ENCODE peak calls at places on chromosomes 13 and 19, in eight cellular contexts. W is heart left ventricle, J is left ventricle myocardium inferior, D is neural progenitor cell, T is neuronal stem cell, P is GM23248, A is AG09309, C is OCI-LY7. Z is an unnamed sample.

GRCh38 chr19:3608079-3608641 is 1.5 kb upstream of the TBXA2R start:
- DNase-seq in P (no peak), A (no peak), W (no peak), C (no peak), D (no peak), T (no peak), J (no peak), Z (no peak)

GRCh38 chr19:7926727-7927604 is 1.0 kb upstream of the CTXN1 start:
- DNase-seq in C (no peak), T (no peak), P (no peak), W (no peak), J (no peak), A (no peak), D (no peak), Z (no peak)

GRCh38 chr13:80157261-80157942 is 183.5 kb downstream of the SPRY2 start:
- DNase-seq in J (no peak), W (no peak), T (no peak), A (no peak), D (no peak), C (no peak), P (peak), Z (no peak)

GRCh38 chr19:46618670-46619231 is 6.1 kb downstream of the PTGIR start:
- DNase-seq in T (no peak), D (no peak), A (no peak), C (peak), J (no peak), W (peak), P (peak), Z (no peak)

GRCh38 chr13:44365899-44366298 is 7.7 kb upstream of the SERP2 start:
- DNase-seq in W (no peak), D (no peak), C (no peak), T (no peak), A (no peak), J (no peak), P (no peak), Z (no peak)

GRCh38 chr19:2549701-2550191 is 73.8 kb downstream of the GADD45B start:
- DNase-seq in W (peak), J (peak), D (no peak), T (no peak), P (peak), A (peak), C (no peak), Z (no peak)

GRCh38 chr19:961866-962620 is 22.1 kb upstream of the WDR18 start:
- DNase-seq in C (no peak), T (no peak), J (no peak), A (no peak), W (no peak), P (peak), D (no peak), Z (no peak)

GRCh38 chr19:45876411-45877197 is 9.3 kb downstream of the IRF2BP1 start:
- DNase-seq in A (no peak), W (peak), C (no peak), J (peak), T (no peak), D (peak), P (peak), Z (no peak)

GRCh38 chr19:7611541-7612279 is 16.0 kb downstream of the CAMSAP3 start:
- DNase-seq in J (no peak), P (no peak), A (no peak), D (no peak), C (no peak), W (no peak), T (no peak), Z (no peak)

GRCh38 chr13:23707674-23708073 is 137.5 kb downstream of the TNFRSF19 start:
- DNase-seq in A (no peak), C (no peak), T (no peak), W (no peak), P (peak), J (no peak), D (no peak), Z (peak)

GRCh38 chr13:96671073-96671472 is 323.2 kb downstream of the OXGR1 start:
- DNase-seq in D (no peak), T (no peak), W (no peak), J (no peak), P (peak), A (no peak), C (no peak), Z (no peak)

GRCh38 chr13:21022694-21023325 is 38.6 kb downstream of the LATS2 start:
- DNase-seq in W (no peak), D (peak), P (no peak), C (no peak), T (no peak), J (no peak), A (no peak), Z (no peak)

GRCh38 chr19:55353803-55354697 is 469 bp downstream of the COX6B2 start:
- DNase-seq in W (no peak), J (peak), T (no peak), D (peak), A (no peak), C (peak), P (peak), Z (no peak)

GRCh38 chr13:72693832-72694231 is 33.6 kb downstream of the MZT1 start:
- DNase-seq in C (no peak), T (no peak), P (no peak), W (no peak), A (no peak), D (no peak), J (no peak), Z (no peak)

GRCh38 chr19:29843180-29844051 is 31.6 kb downstream of the CCNE1 start:
- DNase-seq in P (peak), W (no peak), T (peak), J (peak), A (no peak), C (no peak), D (peak), Z (no peak)

GRCh38 chr13:110915874-110916670 is 1.2 kb upstream of the ANKRD10 start:
- DNase-seq in D (no peak), A (peak), T (no peak), J (no peak), C (no peak), P (peak), W (no peak), Z (no peak)

GRCh38 chr13:96898855-96899254 is 95.4 kb downstream of the OXGR1 start:
- DNase-seq in D (peak), T (peak), C (no peak), A (no peak), W (no peak), J (no peak), P (no peak), Z (no peak)

GRCh38 chr19:1410136-1410786 is 2.9 kb downstream of the DAZAP1 start:
- DNase-seq in D (no peak), W (no peak), A (no peak), J (no peak), T (no peak), C (no peak), P (peak), Z (no peak)

GRCh38 chr19:49854861-49855263 is 3.9 kb downstream of the PTOV1 start:
- DNase-seq in D (no peak), T (no peak), A (no peak), W (no peak), P (no peak), J (no peak), C (no peak), Z (no peak)

GRCh38 chr19:8054169-8054568 is 1.6 kb downstream of the CCL25 start:
- DNase-seq in D (peak), C (no peak), W (no peak), P (no peak), J (no peak), A (no peak), T (no peak), Z (no peak)

GRCh38 chr19:41175825-41176734 is 16.9 kb upstream of the CYP2S1 start:
- DNase-seq in J (peak), T (no peak), A (peak), C (peak), P (peak), D (peak), W (no peak), Z (no peak)

GRCh38 chr13:98352226-98352625 is 175.2 kb upstream of the RNF113B start:
- DNase-seq in J (no peak), A (no peak), P (no peak), W (no peak), T (no peak), C (no peak), D (no peak), Z (no peak)

GRCh38 chr13:82800391-82800790 is 1081.9 kb downstream of the SLITRK1 start:
- DNase-seq in A (peak), W (no peak), J (no peak), T (no peak), C (no peak), D (no peak), P (peak), Z (no peak)

GRCh38 chr13:24650157-24650556 is 30.1 kb upstream of the ATP12A start:
- DNase-seq in T (no peak), A (peak), D (no peak), W (no peak), C (no peak), P (peak), J (no peak), Z (no peak)

GRCh38 chr13:71758823-71759222 is 108.2 kb downstream of the DACH1 start:
- DNase-seq in C (no peak), J (no peak), A (no peak), W (no peak), P (no peak), T (peak), D (no peak), Z (no peak)

DNA sequence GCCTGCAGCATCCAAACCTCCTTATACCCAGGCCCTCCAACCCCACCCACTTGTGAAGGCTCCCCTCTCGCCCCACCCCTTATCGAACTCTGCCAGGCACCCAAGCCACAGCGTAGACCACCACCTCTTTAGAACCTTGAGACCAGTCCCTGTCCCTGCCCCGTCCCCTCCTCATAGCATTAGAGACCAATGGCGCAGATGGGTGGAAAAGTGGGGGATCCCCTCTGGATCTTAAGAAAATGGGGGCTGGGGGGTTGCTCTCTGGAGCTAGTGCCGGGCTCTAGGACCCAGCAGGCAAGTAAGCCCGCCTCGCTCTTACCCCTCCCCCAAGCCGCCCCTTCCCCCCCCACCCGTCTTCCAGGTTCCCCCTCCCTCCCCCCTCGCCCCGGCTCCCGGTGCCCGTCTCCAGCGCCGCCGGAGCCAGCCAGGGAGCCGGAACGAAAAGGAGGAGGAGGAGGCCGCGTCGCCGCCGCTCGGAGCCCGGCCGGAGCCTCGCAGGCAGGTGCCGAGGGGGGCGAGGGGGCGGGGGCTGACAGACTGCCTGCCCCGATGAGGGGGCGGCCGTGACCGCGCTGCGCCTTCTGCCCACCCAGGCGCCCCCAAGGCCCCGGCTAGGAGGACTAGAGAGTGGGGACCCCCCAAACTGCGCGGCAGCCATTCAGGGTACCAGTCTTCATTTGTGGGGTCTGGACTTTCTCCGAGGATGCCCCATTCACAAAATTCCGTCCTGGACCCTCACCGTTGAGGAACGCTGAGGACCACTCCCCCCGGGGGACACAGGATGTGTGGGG is at the start of gene SPRED3:
- DNase-seq in C (no peak), A (no peak), W (peak), D (peak), J (no peak), P (peak), T (no peak), Z (no peak)
- H3K4me3 ChIP-seq in C (peak), A (peak), W (peak), D (peak), J (peak), P (peak), T (peak), Z (peak)

GRCh38 chr19:35958660-35959039 is 22.5 kb downstream of the LRFN3 start:
- DNase-seq in C (no peak), D (no peak), J (no peak), A (no peak), P (no peak), W (no peak), T (no peak), Z (no peak)
- H3K4me3 ChIP-seq in C (no peak), D (peak), J (peak), A (no peak), P (peak), W (no peak), T (peak), Z (no peak)

GRCh38 chr13:48222358-48223015 is 10.5 kb upstream of the ITM2B start:
- DNase-seq in P (peak), W (peak), D (no peak), A (no peak), C (no peak), J (peak), T (no peak), Z (no peak)
- H3K4me3 ChIP-seq in P (peak), W (peak), D (no peak), A (peak), C (no peak), J (peak), T (no peak), Z (no peak)

GRCh38 chr19:16146112-16146511 is 2.6 kb downstream of the HSH2D start:
- DNase-seq in J (no peak), W (no peak), P (no peak), T (no peak), C (no peak), A (no peak), D (no peak), Z (no peak)
- H3K4me3 ChIP-seq in J (no peak), W (no peak), P (no peak), T (no peak), C (peak), A (no peak), D (no peak), Z (peak)

DNA sequence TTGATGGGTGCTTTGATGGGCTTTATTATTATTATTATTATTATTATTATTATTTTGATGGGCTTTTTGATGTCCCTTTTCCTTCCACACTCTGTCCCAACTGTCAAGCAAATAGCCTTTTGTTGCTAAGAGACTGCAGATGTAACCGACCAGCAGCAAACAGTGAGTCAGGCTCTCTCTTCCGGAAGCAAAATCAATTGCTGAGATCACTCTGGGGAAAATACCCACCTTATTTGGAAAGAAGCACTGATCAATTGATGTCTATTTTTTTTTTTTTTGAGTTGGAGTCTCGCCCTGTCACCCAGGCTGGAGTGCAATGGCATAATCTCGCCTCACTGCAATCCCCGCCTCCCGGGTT is 2.9 kb downstream of the LDLR start:
- DNase-seq in C (no peak), A (no peak), T (no peak), D (no peak), W (no peak), J (no peak), P (peak), Z (no peak)
- H3K4me3 ChIP-seq in C (no peak), A (no peak), T (no peak), D (no peak), W (peak), J (peak), P (peak), Z (peak)